ENCODE peak calls at places on chromosomes 5 and 9, in seven cellular contexts. T is NB4, R is GM12891, D is T follicular helper cell, F is SW 1271, Y is COR-L47, M is memory B cell. W is an unnamed sample.

GRCh38 chr5:34676409-34676808 is 20.3 kb downstream of the RAI14 start:
- DNase-seq in M (no peak), F (no peak), T (no peak), R (no peak), D (no peak), Y (no peak), W (no peak)

GRCh38 chr9:76592105-76593010 is 133.4 kb downstream of the GCNT1 start:
- DNase-seq in R (no peak), T (peak), M (no peak), Y (no peak), D (no peak), F (no peak), W (no peak)

GRCh38 chr5:64767959-64768357 is 533 bp downstream of the SREK1IP1 start:
- DNase-seq in R (no peak), D (no peak), Y (no peak), T (peak), M (no peak), F (peak), W (peak)

GRCh38 chr9:126439402-126439765 is 112.8 kb downstream of the MVB12B start:
- DNase-seq in M (no peak), F (no peak), Y (no peak), T (no peak), D (no peak), R (no peak), W (no peak)

GRCh38 chr9:33734911-33735310 is 60.5 kb upstream of the PRSS3 start:
- DNase-seq in D (no peak), M (no peak), Y (no peak), R (no peak), T (no peak), F (no peak), W (no peak)

GRCh38 chr9:68720656-68721313 is 15.7 kb downstream of the PIP5K1B start:
- DNase-seq in R (no peak), F (no peak), M (no peak), T (no peak), D (no peak), Y (no peak), W (no peak)

GRCh38 chr9:112751059-112751795 is 667 bp downstream of the SNX30 start:
- DNase-seq in M (peak), F (peak), Y (peak), D (no peak), T (peak), R (peak), W (peak)

GRCh38 chr5:68460147-68460760 is 244.7 kb downstream of the PIK3R1 start:
- DNase-seq in M (peak), T (peak), R (peak), F (peak), Y (peak), D (peak), W (no peak)

GRCh38 chr5:34998058-34998789 is 49.5 kb downstream of the AGXT2 start:
- DNase-seq in F (no peak), M (no peak), D (no peak), T (no peak), R (no peak), Y (no peak), W (no peak)

GRCh38 chr5:18465833-18466681 is 831.8 kb downstream of the TAF11L14 start:
- DNase-seq in T (peak), Y (peak), F (peak), M (peak), R (peak), D (no peak), W (no peak)

GRCh38 chr9:138058181-138058580 is 180.6 kb downstream of the CACNA1B start:
- DNase-seq in R (no peak), D (no peak), F (no peak), M (no peak), T (no peak), Y (no peak), W (no peak)

GRCh38 chr9:110116543-110116885 is 91.4 kb downstream of the C9orf152 start:
- DNase-seq in F (peak), R (no peak), T (peak), M (no peak), D (no peak), Y (no peak), W (no peak)

GRCh38 chr5:77192444-77193050 is 17.9 kb upstream of the PDE8B start:
- DNase-seq in T (no peak), D (no peak), Y (no peak), R (no peak), F (no peak), M (no peak), W (no peak)

GRCh38 chr5:96957125-96958041 is 21.5 kb downstream of the LNPEP start:
- DNase-seq in M (no peak), R (no peak), F (no peak), T (peak), Y (no peak), D (no peak), W (no peak)

GRCh38 chr5:93611900-93612898 is 29.2 kb downstream of the NR2F1 start:
- DNase-seq in Y (peak), M (no peak), R (no peak), D (no peak), F (no peak), T (peak), W (peak)

GRCh38 chr9:130570200-130570599 is 9.2 kb upstream of the FUBP3 start:
- DNase-seq in R (no peak), Y (no peak), F (peak), D (no peak), M (no peak), T (no peak), W (no peak)

GRCh38 chr9:16213781-16214515 is 656.5 kb downstream of the BNC2 start:
- DNase-seq in M (no peak), R (no peak), T (no peak), Y (no peak), D (no peak), F (no peak), W (no peak)

GRCh38 chr9:91495450-91495849 is 71.8 kb upstream of the NFIL3 start:
- DNase-seq in Y (no peak), T (no peak), R (no peak), M (no peak), F (no peak), D (no peak), W (no peak)